ENCODE peak calls at places on chromosomes 4 and X, in six cellular contexts. One of them, this sample, is unnamed.

GRCh38 chrX:68462653-68463052 is 29.4 kb upstream of the OPHN1 start:
- DNase-seq in progenitor cell of endocrine pancreas: no peak
- DNase-seq in fibroblast of pulmonary artery: peak; percentile 63
- DNase-seq in WTC11: peak; percentile 12
- DNase-seq in left ventricle myocardium inferior: no peak
- DNase-seq in cardiac fibroblast: peak; percentile 64
- DNase-seq in this sample: peak; percentile 22

GRCh38 chr4:47839259-47839658 is 1.4 kb upstream of the CORIN start:
- DNase-seq in progenitor cell of endocrine pancreas: no peak
- DNase-seq in fibroblast of pulmonary artery: peak; percentile 50
- DNase-seq in WTC11: no peak
- DNase-seq in left ventricle myocardium inferior: no peak
- DNase-seq in cardiac fibroblast: peak; percentile 35
- DNase-seq in this sample: no peak

GRCh38 chr4:133402616-133403015 is 253.5 kb downstream of the PCDH10 start:
- DNase-seq in progenitor cell of endocrine pancreas: no peak
- DNase-seq in fibroblast of pulmonary artery: peak; percentile 22
- DNase-seq in WTC11: no peak
- DNase-seq in left ventricle myocardium inferior: no peak
- DNase-seq in cardiac fibroblast: no peak
- DNase-seq in this sample: no peak

GRCh38 chrX:150546711-150547153 is 21.7 kb upstream of the MTM1 start:
- DNase-seq in progenitor cell of endocrine pancreas: no peak
- DNase-seq in fibroblast of pulmonary artery: peak; percentile 30
- DNase-seq in WTC11: no peak
- DNase-seq in left ventricle myocardium inferior: no peak
- DNase-seq in cardiac fibroblast: peak; percentile 30
- DNase-seq in this sample: no peak

GRCh38 chr4:41409095-41409494 is 128.9 kb upstream of the LIMCH1 start:
- DNase-seq in progenitor cell of endocrine pancreas: no peak
- DNase-seq in fibroblast of pulmonary artery: peak; percentile 2
- DNase-seq in WTC11: no peak
- DNase-seq in left ventricle myocardium inferior: no peak
- DNase-seq in cardiac fibroblast: peak; percentile 13
- DNase-seq in this sample: no peak

GRCh38 chr4:8201341-8201781 is 2.3 kb downstream of the SH3TC1 start:
- DNase-seq in progenitor cell of endocrine pancreas: no peak
- DNase-seq in fibroblast of pulmonary artery: no peak
- DNase-seq in WTC11: no peak
- DNase-seq in left ventricle myocardium inferior: peak; percentile 55
- DNase-seq in cardiac fibroblast: peak; percentile 43
- DNase-seq in this sample: no peak

GRCh38 chrX:113529425-113530013 is 688.9 kb upstream of the AMOT start:
- DNase-seq in progenitor cell of endocrine pancreas: no peak
- DNase-seq in fibroblast of pulmonary artery: no peak
- DNase-seq in WTC11: no peak
- DNase-seq in left ventricle myocardium inferior: no peak
- DNase-seq in cardiac fibroblast: no peak
- DNase-seq in this sample: no peak

GRCh38 chr4:74623041-74623440 is 171.3 kb downstream of the BTC start:
- DNase-seq in progenitor cell of endocrine pancreas: no peak
- DNase-seq in fibroblast of pulmonary artery: peak; percentile 84
- DNase-seq in WTC11: no peak
- DNase-seq in left ventricle myocardium inferior: no peak
- DNase-seq in cardiac fibroblast: peak; percentile 64
- DNase-seq in this sample: peak; percentile 18

GRCh38 chrX:15675490-15675921 is 10.9 kb upstream of the CLTRN start:
- DNase-seq in progenitor cell of endocrine pancreas: peak; percentile 48
- DNase-seq in fibroblast of pulmonary artery: no peak
- DNase-seq in WTC11: peak; percentile 76
- DNase-seq in left ventricle myocardium inferior: peak; percentile 78
- DNase-seq in cardiac fibroblast: no peak
- DNase-seq in this sample: peak; percentile 58

GRCh38 chr4:3387943-3388348 is 53.8 kb upstream of the HGFAC start:
- DNase-seq in progenitor cell of endocrine pancreas: no peak
- DNase-seq in fibroblast of pulmonary artery: peak; percentile 21
- DNase-seq in WTC11: no peak
- DNase-seq in left ventricle myocardium inferior: peak; percentile 89
- DNase-seq in cardiac fibroblast: peak; percentile 32
- DNase-seq in this sample: no peak

GRCh38 chr4:4595252-4595651 is 53.4 kb upstream of the STX18 start:
- DNase-seq in progenitor cell of endocrine pancreas: no peak
- DNase-seq in fibroblast of pulmonary artery: no peak
- DNase-seq in WTC11: no peak
- DNase-seq in left ventricle myocardium inferior: no peak
- DNase-seq in cardiac fibroblast: no peak
- DNase-seq in this sample: no peak

GRCh38 chr4:72119946-72120345 is 88.1 kb downstream of the NPFFR2 start:
- DNase-seq in progenitor cell of endocrine pancreas: no peak
- DNase-seq in fibroblast of pulmonary artery: no peak
- DNase-seq in WTC11: no peak
- DNase-seq in left ventricle myocardium inferior: no peak
- DNase-seq in cardiac fibroblast: no peak
- DNase-seq in this sample: no peak

GRCh38 chrX:72536542-72536941 is 36.1 kb downstream of the HDAC8 start:
- DNase-seq in progenitor cell of endocrine pancreas: no peak
- DNase-seq in fibroblast of pulmonary artery: no peak
- DNase-seq in WTC11: no peak
- DNase-seq in left ventricle myocardium inferior: no peak
- DNase-seq in cardiac fibroblast: no peak
- DNase-seq in this sample: no peak

GRCh38 chr4:35461931-35462659 is 782.2 kb downstream of the ARAP2 start:
- DNase-seq in progenitor cell of endocrine pancreas: no peak
- DNase-seq in fibroblast of pulmonary artery: no peak
- DNase-seq in WTC11: peak; percentile 19
- DNase-seq in left ventricle myocardium inferior: no peak
- DNase-seq in cardiac fibroblast: no peak
- DNase-seq in this sample: no peak

GRCh38 chrX:120309873-120310730 is 1.2 kb downstream of the TMEM255A start:
- DNase-seq in progenitor cell of endocrine pancreas: no peak
- DNase-seq in fibroblast of pulmonary artery: no peak
- DNase-seq in WTC11: peak; percentile 31
- DNase-seq in left ventricle myocardium inferior: no peak
- DNase-seq in cardiac fibroblast: no peak
- DNase-seq in this sample: peak; percentile 12

GRCh38 chr4:55393461-55394320 is 2.1 kb upstream of the TMEM165 start:
- DNase-seq in progenitor cell of endocrine pancreas: no peak
- DNase-seq in fibroblast of pulmonary artery: no peak
- DNase-seq in WTC11: no peak
- DNase-seq in left ventricle myocardium inferior: no peak
- DNase-seq in cardiac fibroblast: no peak
- DNase-seq in this sample: no peak

GRCh38 chr4:138697771-138698170 is 317.8 kb upstream of the NOCT start:
- DNase-seq in progenitor cell of endocrine pancreas: no peak
- DNase-seq in fibroblast of pulmonary artery: peak; percentile 34
- DNase-seq in WTC11: no peak
- DNase-seq in left ventricle myocardium inferior: no peak
- DNase-seq in cardiac fibroblast: peak; percentile 50
- DNase-seq in this sample: no peak

GRCh38 chr4:180189639-180190038 is 2053.6 kb upstream of the TENM3 start:
- DNase-seq in progenitor cell of endocrine pancreas: no peak
- DNase-seq in fibroblast of pulmonary artery: no peak
- DNase-seq in WTC11: no peak
- DNase-seq in left ventricle myocardium inferior: no peak
- DNase-seq in cardiac fibroblast: no peak
- DNase-seq in this sample: no peak

GRCh38 chr4:121822047-121822446 is 1.6 kb downstream of the CCNA2 start:
- DNase-seq in progenitor cell of endocrine pancreas: no peak
- DNase-seq in fibroblast of pulmonary artery: no peak
- DNase-seq in WTC11: no peak
- DNase-seq in left ventricle myocardium inferior: no peak
- DNase-seq in cardiac fibroblast: no peak
- DNase-seq in this sample: no peak

GRCh38 chr4:121823505-121824170 is at the start of gene CCNA2:
- DNase-seq in progenitor cell of endocrine pancreas: peak; percentile 89
- DNase-seq in fibroblast of pulmonary artery: peak; percentile 98
- DNase-seq in WTC11: peak; percentile 98
- DNase-seq in left ventricle myocardium inferior: peak; percentile 96
- DNase-seq in cardiac fibroblast: peak; percentile 98
- DNase-seq in this sample: peak; percentile 92

GRCh38 chr4:121824171-121824527 is 466 bp upstream of the CCNA2 start:
- DNase-seq in progenitor cell of endocrine pancreas: no peak
- DNase-seq in fibroblast of pulmonary artery: no peak
- DNase-seq in WTC11: no peak
- DNase-seq in left ventricle myocardium inferior: no peak
- DNase-seq in cardiac fibroblast: no peak
- DNase-seq in this sample: no peak

GRCh38 chr4:121824950-121825349 is 1.3 kb upstream of the CCNA2 start:
- DNase-seq in progenitor cell of endocrine pancreas: no peak
- DNase-seq in fibroblast of pulmonary artery: no peak
- DNase-seq in WTC11: no peak
- DNase-seq in left ventricle myocardium inferior: no peak
- DNase-seq in cardiac fibroblast: no peak
- DNase-seq in this sample: no peak

DNA sequence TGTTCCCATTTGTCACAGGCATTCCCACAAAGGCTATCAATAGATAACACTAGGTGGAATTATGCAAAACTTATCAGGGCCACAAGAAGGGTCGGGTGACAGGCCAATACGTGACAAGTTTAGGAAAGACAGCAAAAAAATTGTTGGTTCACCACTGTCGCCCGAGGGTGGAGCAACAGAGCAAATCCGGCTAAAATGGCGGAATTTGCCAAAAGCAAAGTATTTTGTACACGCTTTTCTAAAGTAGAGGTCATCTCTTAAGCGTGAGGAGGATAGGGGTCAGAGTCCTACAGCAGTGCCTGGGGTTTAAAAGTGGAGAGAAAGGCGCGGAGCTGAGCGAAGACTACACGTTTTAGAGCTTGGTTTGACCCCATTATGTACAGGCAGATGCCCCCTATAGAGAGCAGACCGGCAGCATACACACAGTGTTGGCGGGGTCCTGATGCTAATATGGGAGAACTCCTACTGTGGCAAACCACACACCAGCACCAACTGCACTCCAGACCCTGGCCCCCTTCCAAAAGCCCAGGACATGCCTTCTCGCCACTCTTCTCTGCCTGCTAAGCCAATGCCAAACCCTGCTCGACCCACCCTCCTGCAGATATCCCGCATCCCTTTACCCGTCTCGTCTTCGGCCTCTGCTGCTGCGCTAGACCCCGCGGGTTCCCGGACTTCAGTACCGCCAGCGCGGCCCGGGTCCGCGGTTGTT is 733 bp downstream of the CCNA2 start:
- DNase-seq in progenitor cell of endocrine pancreas: no peak
- DNase-seq in fibroblast of pulmonary artery: peak; percentile 29
- DNase-seq in WTC11: peak; percentile 12
- DNase-seq in left ventricle myocardium inferior: no peak
- DNase-seq in cardiac fibroblast: peak; percentile 30
- DNase-seq in this sample: peak; percentile 36
- TF ChIP-seq CTCF in progenitor cell of endocrine pancreas: peak; percentile 12
- TF ChIP-seq CTCF in fibroblast of pulmonary artery: peak; percentile 30
- TF ChIP-seq CTCF in WTC11: no peak
- TF ChIP-seq CTCF in left ventricle myocardium inferior: no peak
- TF ChIP-seq CTCF in cardiac fibroblast: peak; percentile 10
- TF ChIP-seq CTCF in this sample: peak; percentile 18

DNA sequence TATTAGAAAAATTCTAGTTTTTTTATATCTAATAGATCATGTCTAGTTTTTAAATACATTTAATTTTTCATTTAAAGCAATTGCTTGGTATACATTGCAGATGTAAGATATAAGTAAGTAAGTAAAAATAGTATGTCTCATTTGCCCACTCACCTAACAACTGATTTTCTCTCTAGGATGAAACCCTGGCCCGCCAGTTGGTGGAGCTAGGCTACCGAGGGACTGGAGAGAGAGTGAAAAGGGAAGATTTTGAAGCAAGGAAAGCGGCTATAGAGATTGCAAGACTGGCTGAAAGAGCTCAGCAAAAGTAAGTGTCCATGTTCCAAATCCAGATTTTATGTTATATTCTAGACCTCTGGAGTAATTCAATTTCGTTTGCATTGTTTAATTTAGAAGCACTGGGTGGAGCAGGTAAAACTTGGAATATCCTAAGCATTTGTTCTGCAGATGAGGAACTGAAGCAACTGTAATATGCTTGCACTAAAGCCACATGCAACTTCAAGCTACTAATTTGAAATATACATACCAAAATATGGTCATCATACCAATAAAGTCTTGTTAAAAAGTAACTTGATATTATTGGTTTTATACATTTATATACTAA is 27.1 kb downstream of the CFAP299 start:
- DNase-seq in progenitor cell of endocrine pancreas: peak; percentile 46
- DNase-seq in fibroblast of pulmonary artery: peak; percentile 53
- DNase-seq in WTC11: peak; percentile 68
- DNase-seq in left ventricle myocardium inferior: no peak
- DNase-seq in cardiac fibroblast: peak; percentile 55
- DNase-seq in this sample: peak; percentile 64
- TF ChIP-seq CTCF in progenitor cell of endocrine pancreas: peak; percentile 80
- TF ChIP-seq CTCF in fibroblast of pulmonary artery: peak; percentile 83
- TF ChIP-seq CTCF in WTC11: peak; percentile 29
- TF ChIP-seq CTCF in left ventricle myocardium inferior: peak; percentile 54
- TF ChIP-seq CTCF in cardiac fibroblast: peak; percentile 71
- TF ChIP-seq CTCF in this sample: peak; percentile 38

DNA sequence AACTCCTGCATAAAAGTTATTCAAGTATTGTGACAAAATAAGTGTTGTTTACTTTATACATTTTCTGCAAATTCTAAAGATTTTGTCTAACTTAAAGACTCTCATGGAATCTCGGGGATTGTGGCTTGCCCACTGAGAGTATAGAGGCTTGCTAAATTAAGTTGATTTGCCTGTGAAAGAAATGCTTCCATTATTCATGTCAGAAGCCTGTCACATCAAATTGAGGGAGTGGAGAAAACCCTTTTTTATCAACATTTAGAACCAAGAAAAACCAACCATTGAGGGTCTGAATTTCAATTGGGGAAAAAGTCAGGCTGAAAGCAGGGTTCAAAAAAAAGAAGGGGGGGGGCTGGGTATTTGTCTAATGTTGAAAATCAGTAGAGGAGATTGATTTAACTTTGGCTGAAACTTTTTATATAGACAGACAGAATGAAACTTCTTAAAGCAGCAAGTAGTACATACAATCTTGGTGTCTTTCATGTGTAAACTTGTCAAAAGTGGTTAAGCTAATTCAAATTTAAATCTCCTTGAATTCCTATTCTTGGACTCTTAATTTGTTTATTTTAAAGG is 144.8 kb upstream of the CXorf66 start:
- DNase-seq in progenitor cell of endocrine pancreas: no peak
- DNase-seq in fibroblast of pulmonary artery: no peak
- DNase-seq in WTC11: no peak
- DNase-seq in left ventricle myocardium inferior: no peak
- DNase-seq in cardiac fibroblast: no peak
- DNase-seq in this sample: no peak
- TF ChIP-seq CTCF in progenitor cell of endocrine pancreas: no peak
- TF ChIP-seq CTCF in fibroblast of pulmonary artery: no peak
- TF ChIP-seq CTCF in WTC11: no peak
- TF ChIP-seq CTCF in left ventricle myocardium inferior: no peak
- TF ChIP-seq CTCF in cardiac fibroblast: no peak
- TF ChIP-seq CTCF in this sample: no peak

DNA sequence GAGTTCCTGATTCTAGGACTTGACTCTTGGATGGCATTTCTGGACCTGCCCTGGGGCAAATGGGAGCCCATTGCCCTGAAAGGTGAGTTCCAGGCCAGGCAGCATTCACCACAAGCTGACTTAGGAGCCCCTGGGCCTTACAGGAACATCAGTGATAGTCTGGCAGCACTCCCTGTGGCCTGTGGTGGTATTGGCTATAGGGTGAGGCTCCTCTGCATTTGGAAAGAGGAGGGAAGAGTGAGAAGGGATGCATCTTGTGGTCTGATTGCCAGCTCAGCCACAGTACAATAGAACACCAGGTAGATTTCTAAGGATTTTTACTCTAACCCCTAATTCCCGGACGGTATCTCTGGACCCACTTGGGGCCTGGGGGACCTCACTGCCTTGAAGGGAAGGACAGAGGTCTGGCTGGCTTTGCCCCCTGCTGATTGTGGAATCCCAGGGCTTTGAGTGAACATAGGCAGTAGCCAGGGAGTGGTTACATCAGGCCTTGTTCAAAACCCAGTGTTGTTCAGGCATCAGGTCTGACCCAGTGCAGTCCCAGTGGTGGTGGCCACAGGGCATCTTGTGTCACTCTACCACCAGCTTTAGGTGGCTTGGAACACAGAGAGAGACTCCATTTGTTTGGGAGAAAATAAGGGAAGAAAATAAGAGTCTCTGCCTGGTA is 32.9 kb downstream of the MAGED4 start:
- DNase-seq in progenitor cell of endocrine pancreas: no peak
- DNase-seq in fibroblast of pulmonary artery: no peak
- DNase-seq in WTC11: peak; percentile 51
- DNase-seq in left ventricle myocardium inferior: no peak
- DNase-seq in cardiac fibroblast: no peak
- DNase-seq in this sample: peak; percentile 10
- TF ChIP-seq CTCF in progenitor cell of endocrine pancreas: peak; percentile 34
- TF ChIP-seq CTCF in fibroblast of pulmonary artery: no peak
- TF ChIP-seq CTCF in WTC11: no peak
- TF ChIP-seq CTCF in left ventricle myocardium inferior: no peak
- TF ChIP-seq CTCF in cardiac fibroblast: no peak
- TF ChIP-seq CTCF in this sample: no peak